ENCODE peak calls at places on chromosome X, in six cellular contexts. H is H9, B is ovary, M is heart left ventricle, U is endothelial cell, P is esophagus squamous epithelium. T is an unnamed sample.

GRCh38 chrX:37921758-37922157 is 74.4 kb upstream of the DYNLT3 start:
- DNase-seq in M (no peak), P (no peak), U (no peak), H (no peak), B (no peak), T (no peak)

GRCh38 chrX:112808651-112809050 is 32.0 kb downstream of the AMOT start:
- DNase-seq in U (no peak), M (no peak), H (no peak), P (no peak), B (no peak), T (no peak)

GRCh38 chrX:153214934-153215333 is 35.9 kb downstream of the MAGEA1 start:
- DNase-seq in B (no peak), M (no peak), U (no peak), P (no peak), H (no peak), T (no peak)

GRCh38 chrX:43423876-43424275 is 232.2 kb upstream of the MAOA start:
- DNase-seq in H (no peak), M (no peak), B (no peak), P (no peak), U (no peak), T (no peak)

GRCh38 chrX:14936561-14936960 is 63.3 kb downstream of the MOSPD2 start:
- DNase-seq in P (no peak), H (no peak), M (no peak), U (no peak), B (no peak), T (no peak)

GRCh38 chrX:3788494-3789233 is 75.2 kb upstream of the PRKX start:
- DNase-seq in P (no peak), U (peak; percentile 26), M (no peak), H (peak; percentile 58), B (no peak), T (no peak)

GRCh38 chrX:153410328-153410727 is 944 bp upstream of the ZFP92 start:
- DNase-seq in B (no peak), M (no peak), H (no peak), U (no peak), P (no peak), T (no peak)

GRCh38 chrX:133414399-133415275 is 652 bp downstream of the GPC4 start:
- DNase-seq in B (peak; percentile 34), U (peak; percentile 21), M (peak; percentile 8), H (no peak), P (no peak), T (peak; percentile 34)

GRCh38 chrX:133929836-133930464 is 55.4 kb downstream of the GPC3 start:
- DNase-seq in M (no peak), P (no peak), U (no peak), H (no peak), B (no peak), T (no peak)

GRCh38 chrX:21487832-21488231 is 113.6 kb downstream of the CNKSR2 start:
- DNase-seq in U (no peak), M (no peak), B (no peak), H (no peak), P (no peak), T (no peak)

GRCh38 chrX:120561634-120562568 is 1.1 kb upstream of the CUL4B start:
- DNase-seq in H (no peak), B (no peak), U (no peak), P (no peak), M (no peak), T (no peak)

GRCh38 chrX:20218809-20219505 is 47.8 kb downstream of the RPS6KA3 start:
- DNase-seq in P (no peak), M (peak; percentile 44), H (no peak), U (peak; percentile 42), B (no peak), T (no peak)

GRCh38 chrX:33211356-33212254 is at the start of gene DMD:
- DNase-seq in M (peak; percentile 59), H (peak; percentile 31), B (peak; percentile 34), U (no peak), P (no peak), T (peak; percentile 6)

GRCh38 chrX:39899876-39900787 is 197.6 kb downstream of the BCOR start:
- DNase-seq in M (no peak), H (no peak), B (no peak), U (no peak), P (no peak), T (no peak)

GRCh38 chrX:40197071-40197470 is 99.3 kb upstream of the BCOR start:
- DNase-seq in B (no peak), M (no peak), U (no peak), P (no peak), H (no peak), T (no peak)

GRCh38 chrX:567891-568290 is 62.7 kb upstream of the SHOX start:
- DNase-seq in H (no peak), B (no peak), P (no peak), M (no peak), U (no peak), T (no peak)

GRCh38 chrX:112662559-112663427 is 16.9 kb downstream of the LHFPL1 start:
- DNase-seq in P (no peak), M (no peak), U (no peak), B (no peak), H (no peak), T (no peak)

GRCh38 chrX:21952624-21953023 is 12.1 kb downstream of the SMS start:
- DNase-seq in M (no peak), P (no peak), B (no peak), U (no peak), H (no peak), T (no peak)

GRCh38 chrX:19121466-19121865 is 802 bp downstream of the ADGRG2 start:
- DNase-seq in H (no peak), U (no peak), P (no peak), M (no peak), B (no peak), T (no peak)

GRCh38 chrX:143058096-143058495 is 32.4 kb downstream of the SPANXN4 start:
- DNase-seq in M (no peak), U (no peak), H (no peak), B (no peak), P (no peak), T (no peak)

GRCh38 chrX:110509778-110510510 is 151.3 kb downstream of the RTL9 start:
- DNase-seq in U (no peak), H (no peak), B (no peak), M (no peak), P (no peak), T (no peak)

GRCh38 chrX:21781525-21781924 is 23.6 kb upstream of the SMPX start:
- DNase-seq in M (no peak), H (no peak), U (no peak), B (no peak), P (no peak), T (no peak)

GRCh38 chrX:12174358-12174757 is 36.1 kb downstream of the FRMPD4 start:
- DNase-seq in U (no peak), H (no peak), P (no peak), M (no peak), B (no peak), T (no peak)

GRCh38 chrX:134520860-134521390 is 61.0 kb downstream of the HPRT1 start:
- DNase-seq in U (peak; percentile 32), H (peak; percentile 65), M (no peak), P (no peak), B (no peak), T (peak; percentile 6)

GRCh38 chrX:153818571-153819397 is 11.6 kb downstream of the PDZD4 start:
- DNase-seq in M (peak; percentile 33), P (no peak), B (no peak), U (peak; percentile 65), H (no peak), T (peak; percentile 54)

GRCh38 chrX:54044877-54045328 is 630 bp upstream of the PHF8 start:
- DNase-seq in U (no peak), B (no peak), P (no peak), M (no peak), H (no peak), T (no peak)

GRCh38 chrX:24081661-24082154 is 27.0 kb downstream of the EIF2S3 start:
- DNase-seq in B (peak; percentile 55), U (peak; percentile 43), H (peak; percentile 85), P (no peak), M (peak; percentile 43), T (peak; percentile 53)

GRCh38 chrX:94430091-94430490 is 756.1 kb downstream of the FAM133A start:
- DNase-seq in M (no peak), U (no peak), B (no peak), P (no peak), H (no peak), T (no peak)

GRCh38 chrX:40145001-40145631 is 47.4 kb upstream of the BCOR start:
- DNase-seq in B (peak; percentile 45), H (peak; percentile 78), M (peak; percentile 15), U (no peak), P (no peak), T (no peak)

GRCh38 chrX:51395807-51396728 is 63.4 kb downstream of the NUDT10 start:
- DNase-seq in U (peak; percentile 58), P (no peak), H (peak; percentile 47), M (no peak), B (peak; percentile 55), T (no peak)
- TF ChIP-seq CTCF in U (no peak), P (no peak), H (peak; percentile 36), M (peak; percentile 12), B (no peak), T (peak; percentile 46)

GRCh38 chrX:48468693-48469691 is 1.1 kb downstream of the SLC38A5 start:
- DNase-seq in U (no peak), M (no peak), B (no peak), P (no peak), H (peak; percentile 36), T (no peak)
- TF ChIP-seq CTCF in U (no peak), M (no peak), B (no peak), P (no peak), H (peak; percentile 43), T (no peak)

GRCh38 chrX:48474127-48474526 is 1.9 kb upstream of the FTSJ1 start:
- DNase-seq in H (no peak), U (peak; percentile 21), P (no peak), M (no peak), B (no peak), T (no peak)
- TF ChIP-seq CTCF in H (peak; percentile 39), U (no peak), P (no peak), M (no peak), B (no peak), T (peak; percentile 37)

GRCh38 chrX:150405576-150405975 is 42.5 kb downstream of the MAMLD1 start:
- DNase-seq in B (no peak), H (no peak), P (no peak), U (peak; percentile 7), M (no peak), T (no peak)
- TF ChIP-seq CTCF in B (no peak), H (peak; percentile 45), P (no peak), U (no peak), M (no peak), T (peak; percentile 31)